ENCODE peak calls at places on chromosomes 3 and 15, in nine cellular contexts. B is keratinocyte, T is mammary epithelial cell, K is Calu3, P is IMR-90, Z is nephron progenitor cell, U is psoas muscle, F is endodermal cell, E is GM06990. A is an unnamed sample.
A peak's percentile ranks its signal among the peaks of the same experiment; 100 is the strongest.

GRCh38 chr3:50125541-50126286 is 29.4 kb upstream of the SEMA3F start:
- DNase-seq in B (no peak), T (no peak), K (no peak), P (no peak), Z (no peak), U (peak; percentile 29), F (no peak), E (no peak), A (no peak)

GRCh38 chr3:148532774-148533173 is 164.9 kb upstream of the AGTR1 start:
- DNase-seq in B (no peak), T (no peak), K (no peak), P (no peak), Z (no peak), U (no peak), F (no peak), E (no peak), A (no peak)

GRCh38 chr3:87507753-87508152 is 231.4 kb upstream of the POU1F1 start:
- DNase-seq in B (no peak), T (no peak), K (no peak), P (no peak), Z (no peak), U (no peak), F (no peak), E (no peak), A (no peak)

GRCh38 chr3:39165518-39165917 is 12.1 kb upstream of the CSRNP1 start:
- DNase-seq in B (no peak), T (no peak), K (no peak), P (no peak), Z (no peak), U (no peak), F (no peak), E (no peak), A (no peak)

GRCh38 chr3:97981886-97982285 is 9.7 kb upstream of the RIOX2 start:
- DNase-seq in B (no peak), T (no peak), K (no peak), P (peak; percentile 21), Z (no peak), U (no peak), F (no peak), E (no peak), A (no peak)

GRCh38 chr3:174581551-174581950 is 277.6 kb upstream of the NAALADL2 start:
- DNase-seq in B (no peak), T (no peak), K (no peak), P (no peak), Z (no peak), U (no peak), F (no peak), E (no peak), A (no peak)

GRCh38 chr15:31336943-31337295 is 10.3 kb downstream of the KLF13 start:
- DNase-seq in B (no peak), T (no peak), K (no peak), P (no peak), Z (no peak), U (no peak), F (no peak), E (no peak), A (no peak)

GRCh38 chr3:64385256-64385655 is 160.0 kb upstream of the PRICKLE2 start:
- DNase-seq in B (no peak), T (no peak), K (no peak), P (no peak), Z (no peak), U (no peak), F (no peak), E (no peak), A (no peak)

GRCh38 chr3:160472344-160472743 is 22.8 kb upstream of the TRIM59 start:
- DNase-seq in B (no peak), T (peak; percentile 33), K (no peak), P (no peak), Z (no peak), U (no peak), F (no peak), E (no peak), A (no peak)

GRCh38 chr15:86916671-86917450 is 837.2 kb downstream of the AGBL1 start:
- DNase-seq in B (no peak), T (no peak), K (no peak), P (no peak), Z (no peak), U (no peak), F (no peak), E (no peak), A (no peak)

GRCh38 chr3:151890721-151891141 is 17.3 kb downstream of the SUCNR1 start:
- DNase-seq in B (no peak), T (peak; percentile 62), K (no peak), P (no peak), Z (no peak), U (no peak), F (no peak), E (peak; percentile 7), A (no peak)

GRCh38 chr3:13498354-13499060 is 18.4 kb downstream of the HDAC11 start:
- DNase-seq in B (no peak), T (no peak), K (no peak), P (peak; percentile 20), Z (no peak), U (peak; percentile 48), F (no peak), E (no peak), A (no peak)

GRCh38 chr3:13501527-13501926 is 21.4 kb downstream of the HDAC11 start:
- DNase-seq in B (no peak), T (no peak), K (no peak), P (no peak), Z (no peak), U (peak; percentile 44), F (no peak), E (no peak), A (no peak)

GRCh38 chr3:13501958-13502790 is 22.1 kb downstream of the HDAC11 start:
- DNase-seq in B (no peak), T (no peak), K (no peak), P (no peak), Z (no peak), U (peak; percentile 15), F (no peak), E (no peak), A (no peak)

GRCh38 chr3:13501056-13501455 is 20.9 kb downstream of the HDAC11 start:
- DNase-seq in B (no peak), T (no peak), K (no peak), P (no peak), Z (no peak), U (peak; percentile 11), F (no peak), E (no peak), A (no peak)

DNA sequence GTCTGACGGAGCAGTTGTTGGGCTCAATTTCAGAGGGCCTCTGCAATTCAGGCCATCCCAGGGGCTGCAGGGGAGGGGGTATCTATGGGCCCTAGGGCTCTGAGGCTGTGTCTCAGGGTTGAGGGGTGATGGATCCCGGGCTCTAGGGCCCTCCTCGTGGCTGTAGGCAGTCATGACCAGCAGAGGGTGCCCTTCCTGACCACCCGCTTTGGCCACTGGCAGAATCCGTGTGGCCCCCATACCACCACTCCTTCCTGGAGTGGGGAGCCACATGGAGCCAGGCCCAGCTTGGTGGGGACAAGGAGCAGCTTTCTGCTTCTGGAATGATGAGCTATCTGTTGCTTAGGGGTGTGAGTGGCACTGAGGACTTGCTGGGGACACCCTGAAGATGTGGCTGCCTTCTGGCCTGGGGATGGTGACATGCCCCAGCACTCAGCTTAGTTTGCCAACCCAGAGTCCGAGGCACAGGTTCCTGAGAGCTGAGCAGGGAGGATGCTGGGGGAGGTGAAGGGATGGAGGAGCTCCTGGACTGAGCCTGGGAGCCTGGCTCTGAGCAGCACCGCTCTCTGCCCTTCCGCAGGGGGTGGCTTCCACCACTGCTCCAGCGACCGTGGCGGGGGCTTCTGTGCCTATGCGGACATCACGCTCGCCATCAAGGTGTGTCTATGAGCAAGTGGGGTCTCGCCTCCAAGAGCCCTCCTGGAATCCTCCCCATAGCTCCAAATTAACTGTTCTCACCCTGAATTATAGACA is 20.2 kb downstream of the HDAC11 start:
- DNase-seq in B (no peak), T (no peak), K (peak; percentile 54), P (no peak), Z (peak; percentile 67), U (peak; percentile 64), F (peak; percentile 86), E (no peak), A (peak; percentile 61)
- TF ChIP-seq CTCF in B (peak; percentile 15), T (peak; percentile 24), K (peak; percentile 71), P (peak; percentile 45), Z (peak; percentile 60), U (peak; percentile 29), F (peak; percentile 90), E (peak; percentile 64), A (peak; percentile 50)

GRCh38 chr15:70670680-70671079 is 92.7 kb downstream of the UACA start:
- DNase-seq in B (no peak), T (no peak), K (no peak), P (no peak), Z (no peak), U (no peak), F (no peak), E (no peak), A (no peak)
- TF ChIP-seq CTCF in B (no peak), T (peak; percentile 12), K (no peak), P (peak; percentile 30), Z (no peak), U (no peak), F (peak; percentile 51), E (no peak), A (no peak)

DNA sequence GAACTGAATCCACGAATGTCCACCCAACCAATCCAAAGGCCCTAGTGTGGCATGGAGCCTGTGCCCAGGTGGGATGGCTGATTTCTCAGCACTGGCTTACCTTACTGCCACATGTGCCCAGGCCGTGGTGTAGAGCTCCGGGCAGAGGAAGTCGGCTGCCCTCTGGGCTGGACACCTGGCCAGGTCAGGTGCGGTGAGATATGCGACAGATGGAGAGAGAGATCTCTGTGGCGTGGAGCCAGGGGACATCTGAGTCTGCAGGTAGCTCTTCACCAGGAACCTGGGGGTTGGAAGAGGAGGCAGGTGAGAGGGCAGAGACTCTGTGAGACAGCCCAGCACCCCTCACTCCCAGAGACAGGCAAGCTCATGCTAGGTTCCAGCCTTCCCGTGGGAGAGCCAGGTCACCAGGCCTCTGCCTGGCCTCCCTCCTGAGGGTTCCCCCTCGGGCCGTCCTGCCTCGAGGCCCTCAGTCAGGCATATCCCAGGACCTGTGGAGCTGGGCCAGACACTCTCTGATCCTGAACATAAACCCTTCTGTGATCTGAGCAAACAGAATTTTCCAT is 12.6 kb downstream of the ACOX2 start:
- DNase-seq in B (no peak), T (no peak), K (no peak), P (no peak), Z (no peak), U (no peak), F (no peak), E (no peak), A (no peak)
- TF ChIP-seq CTCF in B (no peak), T (no peak), K (no peak), P (no peak), Z (no peak), U (no peak), F (no peak), E (no peak), A (no peak)

DNA sequence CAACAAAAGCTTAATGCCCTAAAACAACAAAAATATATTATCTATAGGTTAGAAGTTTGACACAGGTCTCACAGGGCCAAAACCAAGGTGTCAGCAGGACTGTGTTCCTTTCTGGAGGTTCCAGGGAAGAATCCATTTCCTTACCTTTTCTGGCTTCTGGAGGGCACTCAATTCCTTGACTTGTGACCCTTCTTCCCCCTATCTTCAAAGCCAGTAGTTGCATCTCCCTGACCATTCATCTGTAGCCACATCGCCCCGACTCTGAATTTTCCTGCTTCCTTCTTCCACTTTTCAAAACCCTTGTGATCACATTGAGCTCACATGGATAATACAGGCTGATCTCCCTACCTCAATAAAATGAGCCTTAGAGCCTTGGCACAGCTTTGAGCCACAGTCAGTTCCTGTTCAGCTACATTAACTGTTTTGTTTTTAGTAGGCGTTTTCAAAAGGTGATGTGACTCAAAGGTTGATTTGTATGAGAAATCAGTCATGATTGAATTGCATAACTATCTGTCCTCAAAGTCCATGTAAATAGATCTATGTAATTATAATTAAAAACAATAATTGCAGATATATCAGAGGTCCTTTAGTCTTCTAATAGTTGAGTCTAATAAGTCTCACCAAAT is 12.4 kb downstream of the PFN2 start:
- DNase-seq in B (no peak), T (peak; percentile 64), K (no peak), P (no peak), Z (no peak), U (no peak), F (peak; percentile 47), E (no peak), A (no peak)
- TF ChIP-seq CTCF in B (no peak), T (no peak), K (no peak), P (no peak), Z (no peak), U (no peak), F (peak; percentile 63), E (peak; percentile 5), A (no peak)

A was measured in GM10248.